ENCODE peak calls at places on chromosomes 2 and 18, in four cellular contexts. Q is psoas muscle, X is fibroblast of lung, D is OCI-LY7. M is an unnamed sample.

GRCh38 chr2:234495076-234495800 is 1.6 kb downstream of the ARL4C start:
- DNase-seq in X (peak; percentile 54), Q (no peak), D (no peak), M (no peak)

GRCh38 chr2:138016703-138017102 is 52.4 kb downstream of the HNMT start:
- DNase-seq in X (no peak), Q (no peak), D (no peak), M (no peak)

GRCh38 chr2:128425731-128426620 is 107.3 kb upstream of the HS6ST1 start:
- DNase-seq in X (peak; percentile 76), D (no peak), Q (peak; percentile 20), M (no peak)

GRCh38 chr18:40608220-40608619 is 1346.8 kb upstream of the PIK3C3 start:
- DNase-seq in D (no peak), X (peak; percentile 6), Q (no peak), M (no peak)

GRCh38 chr2:100011272-100011711 is 131.1 kb downstream of the AFF3 start:
- DNase-seq in X (peak; percentile 88), Q (no peak), D (no peak), M (no peak)

GRCh38 chr18:54608008-54608642 is 17.1 kb downstream of the DYNAP start:
- DNase-seq in D (no peak), X (peak; percentile 23), Q (no peak), M (no peak)

GRCh38 chr2:86038291-86039081 is 67.2 kb downstream of the POLR1A start:
- DNase-seq in X (peak; percentile 45), D (peak; percentile 35), Q (no peak), M (no peak)

GRCh38 chr2:43657241-43657640 is 19.0 kb downstream of the C1GALT1C1L start:
- DNase-seq in X (no peak), D (no peak), Q (no peak), M (no peak)

GRCh38 chr18:8813621-8814020 is 108.3 kb downstream of the MTCL1 start:
- DNase-seq in X (peak; percentile 82), D (no peak), Q (no peak), M (no peak)

GRCh38 chr2:170820647-170821630 is 4.3 kb downstream of the GAD1 start:
- DNase-seq in X (no peak), Q (no peak), D (no peak), M (no peak)

GRCh38 chr2:220469201-220469600 is 841.8 kb downstream of the SLC4A3 start:
- DNase-seq in X (peak; percentile 82), Q (no peak), D (no peak), M (no peak)

GRCh38 chr2:191171708-191172355 is 21.0 kb upstream of the STAT4 start:
- DNase-seq in X (peak; percentile 90), Q (no peak), D (no peak), M (no peak)

GRCh38 chr2:46804794-46805193 is 110.8 kb downstream of the MCFD2 start:
- DNase-seq in D (no peak), Q (no peak), X (peak; percentile 44), M (peak; percentile 58)

GRCh38 chr2:46801731-46802664 is 113.6 kb downstream of the MCFD2 start:
- DNase-seq in Q (no peak), D (no peak), X (no peak), M (peak; percentile 58)

GRCh38 chr2:46803911-46804670 is 111.5 kb downstream of the MCFD2 start:
- DNase-seq in Q (no peak), X (peak; percentile 81), D (no peak), M (peak; percentile 54)

GRCh38 chr2:46802665-46803550 is 112.7 kb downstream of the MCFD2 start:
- DNase-seq in X (no peak), D (no peak), Q (no peak), M (no peak)

DNA sequence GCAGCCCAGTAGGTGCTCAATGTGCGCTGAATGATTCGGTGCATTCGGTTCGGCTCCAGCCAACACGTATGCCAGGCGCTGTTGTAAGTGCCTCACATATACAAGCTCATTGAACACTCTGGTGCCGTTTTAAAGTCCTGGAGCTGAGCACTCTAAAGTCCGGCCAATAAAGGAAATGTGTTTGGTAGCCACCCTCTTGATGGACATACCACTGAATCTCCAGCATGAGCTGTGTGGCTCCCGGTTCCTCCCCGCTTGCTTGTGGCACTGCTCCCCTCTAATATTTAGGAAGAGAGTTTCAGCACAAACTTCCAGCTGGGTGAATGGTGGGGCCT is 112.1 kb downstream of the MCFD2 start:
- DNase-seq in Q (no peak), D (no peak), X (no peak), M (peak; percentile 58)
- H3K27ac ChIP-seq in Q (no peak overlapping the region), D (no peak overlapping the region), X (peak overlapping the region; percentile 98), M (peak overlapping the region; percentile 44)

DNA sequence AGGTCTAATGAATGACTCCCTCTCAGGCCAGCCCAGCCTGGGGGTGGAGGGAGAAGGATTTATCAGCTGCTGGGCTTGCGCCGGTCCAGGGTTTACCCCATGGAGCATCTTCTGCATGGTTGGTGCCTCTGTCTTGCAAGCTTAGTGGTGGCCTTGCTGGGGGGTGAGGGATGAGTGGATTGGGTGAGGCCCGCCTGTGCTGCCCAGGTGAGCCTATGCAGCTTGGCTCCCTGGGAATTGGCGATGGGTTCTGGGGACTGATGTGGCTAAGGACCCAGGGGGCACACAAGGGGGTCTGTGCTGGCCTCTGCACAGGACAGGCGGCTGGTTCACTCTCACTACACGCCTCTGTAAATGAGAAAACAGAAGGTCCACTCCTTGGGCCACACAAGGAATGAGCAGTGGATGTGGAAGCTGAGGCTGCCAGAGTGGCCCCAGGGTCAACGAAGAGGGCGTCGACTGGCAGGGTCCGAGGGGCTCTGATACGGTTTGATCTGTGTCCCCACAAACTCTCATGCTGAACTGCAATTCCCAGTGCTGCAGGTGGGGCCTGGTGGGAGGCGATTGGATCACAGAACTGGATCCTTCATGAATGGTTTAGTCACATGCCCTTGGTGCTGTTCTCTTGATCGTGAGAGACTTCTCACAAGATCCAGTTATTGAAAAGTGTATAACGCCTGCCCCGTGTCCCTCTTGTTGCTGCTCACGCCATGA is 151.6 kb upstream of the HDAC4 start:
- DNase-seq in X (no peak), Q (no peak), D (no peak), M (no peak)
- H3K4me1 ChIP-seq in X (no peaks in the 10 kb centered on the region), Q (no peaks in the 10 kb centered on the region), D (no peaks in the 10 kb centered on the region), M (no peaks in the 10 kb centered on the region)

DNA sequence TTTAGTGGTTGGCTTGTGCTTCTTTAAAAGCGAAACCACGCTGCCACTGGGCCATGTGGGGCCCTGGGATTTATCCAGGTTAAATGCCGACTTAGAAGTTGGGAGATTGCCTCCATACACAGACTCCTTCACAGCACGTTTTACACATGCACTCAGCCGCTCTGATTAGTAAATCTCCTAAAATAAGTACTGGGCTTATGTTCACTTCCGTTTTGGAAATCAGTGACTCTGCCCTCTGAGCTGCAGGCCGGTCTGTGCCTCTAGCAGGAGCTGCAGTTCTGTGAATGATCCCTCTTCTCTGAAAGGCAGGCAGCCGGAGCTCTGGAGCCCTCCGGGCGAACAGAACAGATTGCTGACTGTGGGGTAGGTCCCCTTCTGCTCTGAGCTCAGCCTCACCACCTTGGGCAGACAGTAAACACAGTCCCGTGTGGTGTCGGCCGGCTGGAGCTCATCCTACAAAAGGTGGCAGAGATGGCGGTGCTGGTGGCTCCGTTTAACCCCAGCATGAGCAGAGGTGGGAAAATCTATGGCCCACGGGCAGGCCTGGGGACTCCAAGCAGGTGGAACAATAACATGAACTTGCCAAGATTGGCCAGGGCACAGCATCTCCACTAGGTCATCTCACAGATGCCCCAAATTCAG is 9.8 kb upstream of the RAB17 start:
- DNase-seq in D (peak; percentile 20), Q (peak; percentile 84), X (peak; percentile 74), M (peak; percentile 86)
- TF ChIP-seq CTCF in D (no peak), Q (peak; percentile 44), X (peak; percentile 43), M (peak; percentile 64)

GRCh38 chr2:179107737-179108136 is 57.8 kb upstream of the CCDC141 start:
- DNase-seq in X (peak; percentile 15), Q (no peak), D (no peak), M (no peak)

GRCh38 chr2:179107179-179107541 is 57.2 kb upstream of the CCDC141 start:
- DNase-seq in Q (no peak), D (no peak), X (no peak), M (no peak)

GRCh38 chr2:179104736-179105135 is 54.8 kb upstream of the CCDC141 start:
- DNase-seq in Q (no peak), X (peak; percentile 81), D (no peak), M (no peak)

DNA sequence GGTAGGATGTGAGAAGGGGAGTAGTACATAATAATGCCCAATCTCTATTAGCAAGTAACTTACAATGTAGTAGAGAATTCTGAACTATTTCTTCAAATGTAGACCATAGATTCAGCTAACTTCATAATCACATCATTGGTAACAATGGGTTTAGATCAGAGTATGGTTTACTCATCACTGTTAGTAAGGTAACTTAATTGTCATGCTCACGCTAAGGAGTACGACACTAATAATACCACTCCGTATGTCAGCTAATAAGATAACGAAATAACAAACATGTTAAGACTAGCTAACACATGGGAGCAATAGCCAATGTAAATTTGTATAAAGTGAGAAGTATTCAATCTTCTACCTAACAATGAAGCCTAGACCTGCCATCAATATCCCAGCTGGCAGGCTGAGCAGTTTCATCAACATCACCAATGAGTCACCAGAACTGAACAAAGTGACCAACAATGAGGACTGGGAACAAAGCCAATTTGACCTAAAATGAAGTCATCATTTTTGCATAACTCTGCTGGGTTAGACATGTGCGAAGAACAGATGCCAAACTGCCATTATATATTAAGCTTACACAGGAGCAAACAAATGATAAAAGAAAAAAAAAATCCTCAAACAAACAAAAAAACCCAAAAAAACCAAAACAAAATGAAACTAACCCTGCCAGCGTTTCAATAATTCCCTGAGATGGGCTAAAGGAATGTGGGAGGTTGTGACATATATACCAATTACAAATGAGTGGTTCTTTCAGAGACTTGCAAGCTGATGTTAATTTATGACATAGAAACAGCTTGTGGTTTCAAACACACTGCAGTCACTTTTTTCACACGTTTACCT is 56.6 kb upstream of the CCDC141 start:
- DNase-seq in X (peak; percentile 97), D (no peak), Q (peak; percentile 43), M (peak; percentile 70)
- H3K27ac ChIP-seq in X (peak overlapping the region; percentile 13), D (no peak overlapping the region), Q (no peak overlapping the region), M (peak overlapping the region; percentile 33)

M was measured in right atrium auricular region.